ENCODE peak calls at places on chromosomes 6 and 20, in four cellular contexts. Z is mesendoderm, L is neuronal stem cell, Q is H9. H is an unnamed sample.

GRCh38 chr6:109000289-109000688 is 94.4 kb downstream of the SESN1 start:
- DNase-seq in L (no peak), Z (no peak), Q (no peak), H (no peak)

GRCh38 chr6:166938704-166939103 is 17.6 kb downstream of the RNASET2 start:
- DNase-seq in Q (no peak), L (no peak), Z (no peak), H (no peak)

GRCh38 chr6:68139130-68139529 is 496.0 kb upstream of the ADGRB3 start:
- DNase-seq in Z (peak; percentile 97), Q (peak; percentile 57), L (peak; percentile 18), H (no peak)

GRCh38 chr6:25035451-25036435 is 100.0 kb upstream of the RIPOR2 start:
- DNase-seq in L (no peak), Z (peak; percentile 90), Q (no peak), H (no peak)

GRCh38 chr20:38211200-38212097 is 46.4 kb upstream of the TGM2 start:
- DNase-seq in Q (no peak), Z (no peak), L (no peak), H (no peak)

GRCh38 chr6:155116571-155116910 is 121.4 kb downstream of the TIAM2 start:
- DNase-seq in L (no peak), Q (no peak), Z (no peak), H (peak; percentile 11)

GRCh38 chr20:42378826-42379225 is 760.6 kb upstream of the CHD6 start:
- DNase-seq in Z (peak; percentile 9), L (no peak), Q (no peak), H (no peak)

GRCh38 chr20:31869942-31870702 is at the start of the genes DUSP15 and TTLL9:
- DNase-seq in L (peak; percentile 42), Z (no peak), Q (no peak), H (no peak)

GRCh38 chr6:127117979-127118504 is 429 bp upstream of the RSPO3 start:
- DNase-seq in Q (no peak), L (peak; percentile 32), Z (no peak), H (no peak)

GRCh38 chr6:5121479-5121878 is 36.3 kb downstream of the PPP1R3G start:
- DNase-seq in L (no peak), Q (no peak), Z (no peak), H (no peak)

GRCh38 chr20:37902504-37903313 is at the start of gene VSTM2L:
- DNase-seq in L (no peak), Z (peak; percentile 56), Q (peak; percentile 36), H (peak; percentile 47)

GRCh38 chr6:141202641-141203040 is 930.1 kb upstream of the GJE1 start:
- DNase-seq in L (no peak), Z (no peak), Q (no peak), H (no peak)

GRCh38 chr6:144896296-144896695 is 611.2 kb downstream of the UTRN start:
- DNase-seq in Q (no peak), L (no peak), Z (no peak), H (no peak)

GRCh38 chr6:113668712-113669408 is 188.3 kb upstream of the MARCKS start:
- DNase-seq in Q (no peak), Z (no peak), L (no peak), H (no peak)

GRCh38 chr6:40485795-40486194 is 101.4 kb downstream of the LRFN2 start:
- DNase-seq in Z (no peak), Q (no peak), L (no peak), H (no peak)

GRCh38 chr6:27684264-27685211 is 211.6 kb upstream of the ZNF184 start:
- DNase-seq in Z (peak; percentile 98), L (no peak), Q (peak; percentile 85), H (peak; percentile 76)

GRCh38 chr6:14903176-14904088 is 342.4 kb upstream of the JARID2 start:
- DNase-seq in Z (no peak), Q (no peak), L (no peak), H (no peak)

GRCh38 chr6:143539723-143540122 is 28.2 kb upstream of the FUCA2 start:
- DNase-seq in Q (peak; percentile 50), L (no peak), Z (peak; percentile 50), H (no peak)

GRCh38 chr6:15504581-15505350 is 158.1 kb downstream of the DTNBP1 start:
- DNase-seq in L (no peak), Q (no peak), Z (no peak), H (peak; percentile 98)

GRCh38 chr20:31967830-31968249 is at the start of gene XKR7:
- DNase-seq in L (peak; percentile 20), Q (peak; percentile 72), Z (peak; percentile 22), H (no peak)

GRCh38 chr6:143962644-143962929 is 45.5 kb downstream of the PLAGL1 start:
- DNase-seq in L (peak; percentile 67), Q (no peak), Z (peak; percentile 74), H (peak; percentile 52)

GRCh38 chr6:168640738-168641137 is 199.8 kb downstream of the SMOC2 start:
- DNase-seq in Z (no peak), Q (no peak), L (no peak), H (no peak)

GRCh38 chr6:16766836-16767745 is 5.8 kb upstream of the ATXN1 start:
- DNase-seq in Q (no peak), L (no peak), Z (no peak), H (peak; percentile 63)

GRCh38 chr20:16666272-16666671 is 63.6 kb upstream of the SNRPB2 start:
- DNase-seq in Q (no peak), Z (no peak), L (no peak), H (no peak)

GRCh38 chr6:13848553-13849150 is 34.3 kb upstream of the MCUR1 start:
- DNase-seq in L (no peak), Z (no peak), Q (peak; percentile 32), H (peak; percentile 37)

GRCh38 chr20:63521602-63522001 is 1.0 kb downstream of the PPDPF start:
- DNase-seq in Z (no peak), Q (peak; percentile 51), L (no peak), H (no peak)

DNA sequence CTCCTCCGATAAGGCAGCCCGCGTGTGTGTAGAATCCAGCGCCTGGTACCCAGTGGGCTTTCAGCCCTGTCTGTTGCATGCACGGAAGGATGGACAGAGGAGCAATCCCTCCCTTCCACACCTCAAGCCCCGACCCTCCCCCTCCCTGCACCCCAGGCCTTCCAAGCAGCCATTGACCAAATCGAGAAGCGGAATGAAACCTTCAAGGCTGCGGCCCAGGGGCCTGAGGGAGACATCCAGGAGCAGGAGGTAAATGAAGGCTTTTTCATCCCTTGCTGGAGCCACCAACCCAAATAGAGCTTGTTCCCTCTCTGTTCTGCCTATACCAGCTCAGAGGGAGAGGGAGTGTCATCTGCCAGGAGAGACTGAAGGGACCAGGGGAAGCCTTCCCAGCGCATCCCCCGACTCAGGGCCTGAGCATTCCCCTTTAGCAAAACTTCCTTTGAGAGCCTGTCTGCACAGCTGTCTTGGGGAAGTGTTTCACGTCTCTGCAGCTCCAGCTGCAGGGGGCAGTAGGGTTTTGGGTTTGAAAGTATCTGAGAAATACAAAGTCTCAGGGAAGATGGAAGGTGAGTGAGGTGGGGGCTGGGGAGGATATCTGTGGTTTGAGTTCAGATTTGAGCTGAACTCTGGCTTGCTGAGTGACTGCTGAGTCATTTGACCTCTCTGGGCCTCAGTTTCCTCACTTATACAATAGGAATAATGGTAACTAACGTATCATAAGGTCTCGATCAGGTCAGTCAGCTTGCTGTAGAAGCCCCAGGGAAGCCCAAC is 16.1 kb downstream of the FGD2 start:
- DNase-seq in Z (peak; percentile 82), L (no peak), Q (peak; percentile 63), H (peak; percentile 61)
- H2BK5ac ChIP-seq in Z (no peak overlapping the region), L (no peak overlapping the region), Q (no peak overlapping the region), H (no peak overlapping the region)

DNA sequence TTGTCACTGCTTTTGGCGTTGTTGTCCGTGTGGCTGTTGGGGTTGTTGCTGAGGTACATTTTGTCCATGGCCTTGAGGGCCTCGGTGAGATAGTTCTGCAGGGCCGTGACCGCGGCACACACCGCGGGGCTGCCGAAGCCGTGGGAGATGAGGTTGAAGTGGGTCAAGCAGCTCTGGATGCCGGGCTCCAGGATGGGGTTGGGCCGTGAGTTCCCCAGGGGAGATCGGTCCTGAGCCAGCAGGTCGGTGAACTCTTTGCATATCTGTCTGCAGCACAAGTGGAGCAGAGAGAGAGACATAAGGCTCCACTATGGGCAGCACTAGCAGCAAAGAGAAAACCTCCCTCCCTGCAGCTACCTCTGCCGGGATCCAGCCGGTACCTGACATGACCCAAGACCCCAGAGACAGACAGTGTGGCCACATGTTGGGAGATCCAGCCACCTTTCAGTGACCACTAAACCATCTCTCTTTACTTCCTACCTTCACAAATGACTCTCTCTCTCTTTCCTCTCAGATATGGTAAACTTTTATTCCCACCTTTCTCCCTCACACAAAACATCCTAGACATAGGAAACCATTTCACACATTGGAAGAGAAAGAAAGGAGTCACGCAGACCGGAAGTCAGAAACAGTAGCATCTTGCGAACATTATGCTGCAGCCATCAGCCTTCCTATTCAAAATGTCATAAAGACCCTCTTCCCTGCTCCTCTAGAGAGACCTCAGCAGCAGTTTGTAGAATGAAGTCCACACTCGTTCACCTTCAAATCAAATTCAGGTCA is 16.2 kb downstream of the TFAP2A start:
- DNase-seq in Z (peak; percentile 50), L (no peak), Q (no peak), H (no peak)
- H3K4me1 ChIP-seq in Z (peaks cover 7% of the 10 kb centered on the region), L (peaks cover 2% of the 10 kb centered on the region), Q (no peaks in the 10 kb centered on the region), H (no peaks in the 10 kb centered on the region)

GRCh38 chr20:45579184-45579583 is at the start of gene WFDC8:
- DNase-seq in Q (no peak), L (no peak), Z (no peak), H (no peak)
- H2BK5ac ChIP-seq in Q (no peak within 1 kb of the TSS), L (no peak within 1 kb of the TSS), Z (peak within 1 kb of the TSS; percentile 58), H (no peak within 1 kb of the TSS)

DNA sequence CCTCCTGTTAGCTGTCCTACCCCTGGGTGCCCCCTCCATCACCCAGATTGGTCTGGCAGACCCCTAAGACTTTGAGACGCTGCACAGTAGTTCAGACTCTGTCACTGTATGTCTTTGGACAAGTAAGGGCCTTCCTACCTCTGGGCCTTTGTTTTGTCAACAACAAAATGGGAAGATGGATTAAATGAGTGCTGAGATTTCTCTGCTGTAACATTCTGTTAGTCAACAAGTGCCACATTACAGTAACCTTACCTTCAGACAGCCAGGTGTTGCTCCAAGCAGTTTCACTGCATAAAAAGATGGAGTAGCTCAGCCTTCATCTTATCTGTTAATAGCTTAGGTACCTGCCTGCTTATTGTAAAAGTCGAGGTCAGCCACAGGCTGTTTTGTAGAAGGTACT is 16.0 kb downstream of the CHMP4B start:
- DNase-seq in Q (no peak), Z (no peak), L (no peak), H (no peak)
- H3K4me1 ChIP-seq in Q (peaks cover 4% of the 10 kb centered on the region), Z (peaks cover 16% of the 10 kb centered on the region), L (peaks cover 15% of the 10 kb centered on the region), H (peaks cover 29% of the 10 kb centered on the region)

GRCh38 chr6:47371875-47372255 is 62.2 kb upstream of the TNFRSF21 start:
- DNase-seq in L (no peak), Z (no peak), Q (no peak), H (no peak)
- H2BK5ac ChIP-seq in L (no peak overlapping the region), Z (no peak overlapping the region), Q (no peak overlapping the region), H (no peak overlapping the region)

H was measured in IMR-90.